ENCODE peak calls at places on chromosomes 6 and 20, in five cellular contexts. U is Karpas-422, O is AG10803, V is PC-3, R is aorta. J is an unnamed sample.

GRCh38 chr6:39143238-39143930 is 28.4 kb upstream of the SAYSD1 start:
- DNase-seq in U (no peak), O (no peak), V (no peak), R (no peak), J (no peak)

GRCh38 chr20:1317545-1318255 is 11.2 kb downstream of the SDCBP2 start:
- DNase-seq in U (no peak), O (no peak), V (no peak), R (peak; percentile 19), J (no peak)

GRCh38 chr6:13260831-13261230 is 67.5 kb downstream of the TBC1D7 start:
- DNase-seq in U (no peak), O (no peak), V (no peak), R (no peak), J (no peak)

GRCh38 chr6:168128631-168129291 is 49.7 kb upstream of the FRMD1 start:
- DNase-seq in U (no peak), O (no peak), V (no peak), R (no peak), J (no peak)

GRCh38 chr20:53943522-53944291 is 126.7 kb downstream of the BCAS1 start:
- DNase-seq in U (peak; percentile 57), O (peak; percentile 50), V (peak; percentile 70), R (no peak), J (no peak)

GRCh38 chr20:21918398-21918797 is 212.9 kb downstream of the PAX1 start:
- DNase-seq in U (no peak), O (no peak), V (no peak), R (no peak), J (no peak)

GRCh38 chr20:20002101-20002998 is 14.8 kb upstream of the NAA20 start:
- DNase-seq in U (no peak), O (no peak), V (peak; percentile 46), R (no peak), J (no peak)

GRCh38 chr20:44074252-44075151 is 112.5 kb downstream of the JPH2 start:
- DNase-seq in U (no peak), O (peak; percentile 50), V (peak; percentile 86), R (peak; percentile 71), J (no peak)

GRCh38 chr20:1964061-1964460 is 29.8 kb downstream of the PDYN start:
- DNase-seq in U (peak; percentile 46), O (no peak), V (no peak), R (no peak), J (no peak)

GRCh38 chr6:161301338-161301737 is 27.5 kb upstream of the AGPAT4 start:
- DNase-seq in U (no peak), O (peak; percentile 87), V (no peak), R (no peak), J (no peak)

GRCh38 chr6:40852667-40853383 is 186.2 kb downstream of the UNC5CL start:
- DNase-seq in U (peak; percentile 71), O (peak; percentile 35), V (peak; percentile 30), R (no peak), J (no peak)

GRCh38 chr20:43559588-43559987 is 761 bp downstream of the SGK2 start:
- DNase-seq in U (no peak), O (no peak), V (no peak), R (no peak), J (no peak)

GRCh38 chr6:20814494-20814893 is 280.2 kb downstream of the CDKAL1 start:
- DNase-seq in U (no peak), O (no peak), V (no peak), R (no peak), J (no peak)

GRCh38 chr6:53851561-53851960 is 56.8 kb downstream of the LRRC1 start:
- DNase-seq in U (no peak), O (no peak), V (no peak), R (no peak), J (no peak)

GRCh38 chr6:90676516-90676915 is 89.6 kb upstream of the MAP3K7 start:
- DNase-seq in U (no peak), O (no peak), V (no peak), R (no peak), J (no peak)

GRCh38 chr6:51579013-51579412 is 508.4 kb downstream of the PKHD1 start:
- DNase-seq in U (no peak), O (no peak), V (no peak), R (no peak), J (no peak)

GRCh38 chr6:41536884-41537347 is 9.3 kb upstream of the FOXP4 start:
- DNase-seq in U (no peak), O (no peak), V (peak; percentile 77), R (no peak), J (no peak)

GRCh38 chr6:122696853-122697252 is 82.7 kb upstream of the FABP7 start:
- DNase-seq in U (no peak), O (no peak), V (peak; percentile 94), R (no peak), J (peak; percentile 33)

GRCh38 chr6:142300758-142301251 is 1.0 kb upstream of the ADGRG6 start:
- DNase-seq in U (no peak), O (peak; percentile 44), V (peak; percentile 94), R (peak; percentile 42), J (no peak)

GRCh38 chr6:52155791-52156576 is 30.2 kb upstream of the IL17A start:
- DNase-seq in U (no peak), O (peak; percentile 36), V (peak; percentile 94), R (no peak), J (no peak)

GRCh38 chr6:81774542-81774941 is 22.1 kb upstream of the TENT5A start:
- DNase-seq in U (no peak), O (no peak), V (no peak), R (no peak), J (no peak)

DNA sequence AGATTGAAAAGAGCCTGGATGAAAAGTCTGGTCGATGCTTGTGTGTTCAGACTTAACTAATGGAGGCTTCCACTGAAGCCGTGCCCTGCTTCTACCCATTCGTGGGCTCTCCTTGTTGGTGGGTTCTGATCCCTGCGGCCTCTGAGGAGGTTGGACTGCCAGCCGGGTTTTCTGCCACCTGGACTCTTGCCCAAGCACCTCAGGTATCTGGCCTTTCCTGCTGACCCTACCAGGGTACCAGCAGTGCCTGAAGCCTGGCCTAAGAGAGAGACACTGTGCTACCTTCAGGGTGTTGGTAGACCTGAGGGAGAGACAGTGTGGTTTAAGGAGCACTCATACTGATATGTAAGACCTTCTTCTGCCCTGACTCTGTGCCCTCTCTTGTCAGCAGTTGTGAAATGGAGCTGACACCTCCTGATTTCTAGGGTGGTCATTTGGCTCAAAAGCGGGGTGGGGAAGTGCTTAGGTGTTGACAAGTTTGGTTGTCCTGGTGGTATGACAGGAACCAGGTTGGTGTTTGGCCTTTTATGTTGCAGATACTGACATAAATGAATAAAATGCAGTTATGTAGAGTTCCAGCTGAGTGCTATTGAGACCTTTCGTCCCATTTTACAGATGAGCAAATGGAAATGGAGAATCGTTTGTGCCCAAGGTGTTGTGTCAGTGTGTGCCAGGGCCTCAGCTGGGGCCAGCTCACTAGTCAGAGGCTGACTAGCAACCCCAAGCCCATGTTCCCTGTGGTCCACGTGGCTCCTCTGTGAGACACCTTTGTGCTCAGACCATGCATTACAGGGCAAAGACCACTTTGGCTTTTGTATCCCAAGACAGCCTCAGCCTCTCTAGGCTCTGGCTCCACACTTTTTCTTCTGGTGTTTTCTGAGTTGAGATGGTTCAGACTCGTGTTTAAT is 3.1 kb downstream of the PLCG1 start:
- DNase-seq in U (no peak), O (no peak), V (no peak), R (no peak), J (no peak)
- H3K4me3 ChIP-seq in U (peak overlapping the region; percentile 6), O (no peak overlapping the region), V (no peak overlapping the region), R (no peak overlapping the region), J (no peak overlapping the region)

GRCh38 chr6:27280540-27281000 is 31.5 kb downstream of the POM121L2 start:
- DNase-seq in U (no peak), O (no peak), V (no peak), R (no peak), J (no peak)
- H3K4me3 ChIP-seq in U (no peak overlapping the region), O (peak overlapping the region; percentile 55), V (peak overlapping the region; percentile 75), R (no peak overlapping the region), J (peak overlapping the region; percentile 39)

DNA sequence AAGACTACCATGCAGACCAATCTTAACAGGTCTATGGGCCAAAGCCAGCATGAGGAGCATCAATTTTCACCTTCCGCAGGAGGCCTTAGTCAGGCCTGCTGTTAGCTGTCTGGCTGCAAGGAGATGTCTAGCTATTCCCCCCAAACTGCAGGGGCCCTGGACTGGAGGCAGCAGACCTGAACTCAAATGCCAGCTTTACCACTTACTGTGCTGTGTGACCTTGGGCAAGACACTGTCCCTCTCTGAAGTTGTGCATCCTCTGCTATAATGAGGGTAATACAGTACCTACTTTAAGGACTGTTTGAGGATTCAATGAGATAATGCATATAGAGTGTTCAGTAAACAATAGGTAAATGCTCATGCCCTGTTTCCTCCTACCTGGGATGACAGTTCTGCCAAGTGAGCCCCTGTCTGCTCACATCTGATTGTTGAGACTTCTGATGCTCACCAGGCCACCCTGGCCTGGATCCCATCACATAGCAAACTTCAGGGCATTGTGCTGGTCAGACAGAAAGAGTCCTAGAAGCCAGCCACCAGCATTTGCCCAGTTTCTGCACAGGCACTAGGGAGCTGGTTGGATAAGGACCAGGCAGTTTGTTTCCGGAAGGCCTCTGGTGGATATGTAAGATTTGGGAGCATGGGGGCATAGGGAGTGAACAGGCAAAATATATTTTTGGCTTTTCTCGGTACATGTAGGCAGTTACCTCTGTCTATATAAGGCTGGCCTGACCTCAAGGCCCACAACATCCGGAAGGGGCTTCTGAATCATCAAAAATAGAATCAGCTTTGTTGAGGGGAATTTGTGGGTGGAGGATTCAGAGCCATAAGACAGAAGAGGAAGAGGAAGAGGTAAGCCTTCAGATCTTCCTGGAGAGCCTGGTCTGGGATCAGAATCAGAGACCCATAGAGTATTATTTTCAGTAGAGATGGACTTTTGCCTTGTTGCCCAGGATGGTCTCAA is 2.3 kb upstream of the OCSTAMP start:
- DNase-seq in U (no peak), O (no peak), V (no peak), R (no peak), J (no peak)
- H3K4me3 ChIP-seq in U (no peak overlapping the region), O (no peak overlapping the region), V (no peak overlapping the region), R (no peak overlapping the region), J (no peak overlapping the region)

GRCh38 chr20:59577809-59578601 is 26.3 kb upstream of the PHACTR3 start:
- DNase-seq in U (no peak), O (no peak), V (no peak), R (no peak), J (no peak)

GRCh38 chr20:59575653-59576052 is 28.7 kb upstream of the PHACTR3 start:
- DNase-seq in U (no peak), O (no peak), V (no peak), R (no peak), J (no peak)

GRCh38 chr20:59578602-59579403 is 25.5 kb upstream of the PHACTR3 start:
- DNase-seq in U (no peak), O (no peak), V (no peak), R (no peak), J (no peak)

GRCh38 chr20:59576216-59576953 is 28.0 kb upstream of the PHACTR3 start:
- DNase-seq in U (no peak), O (no peak), V (no peak), R (no peak), J (no peak)

DNA sequence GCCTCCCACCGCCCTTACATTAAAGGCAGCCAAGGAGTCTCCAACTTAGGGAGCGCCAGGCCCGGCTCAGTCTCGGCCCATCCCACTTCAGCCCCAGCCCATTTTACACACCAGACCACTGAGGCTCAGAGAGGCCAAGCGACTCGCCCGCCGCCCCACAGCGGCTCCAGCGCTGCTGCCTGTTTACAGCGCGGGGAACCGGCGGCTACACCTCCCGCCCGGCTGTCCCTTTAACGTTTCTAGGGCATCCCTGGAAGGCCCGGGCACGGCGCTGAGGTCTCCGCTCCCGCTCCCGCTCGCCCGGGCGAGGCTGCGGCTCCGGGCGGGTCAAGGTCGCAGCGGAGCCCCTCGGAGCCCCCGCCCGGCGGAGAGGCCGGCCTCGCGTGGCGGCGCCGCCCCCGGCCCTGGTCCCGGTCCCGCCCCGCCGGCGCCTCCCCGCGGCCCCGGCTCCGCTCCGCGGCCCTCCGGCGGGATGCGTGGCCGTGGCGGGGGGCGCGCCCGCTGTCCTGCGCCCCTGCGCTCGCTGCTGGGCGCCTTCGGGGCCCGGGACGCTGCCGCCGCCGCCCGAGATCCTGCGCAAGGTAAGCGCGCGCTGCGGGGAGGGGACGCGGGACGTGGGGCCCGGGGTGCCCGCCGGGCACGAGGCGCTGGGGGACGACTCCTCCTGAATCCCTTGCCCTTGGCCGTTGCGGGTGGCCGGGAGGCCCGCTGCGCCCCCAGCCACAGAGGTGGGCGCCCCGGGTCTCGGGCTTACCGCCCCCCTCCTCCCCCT is 27.1 kb upstream of the PHACTR3 start:
- DNase-seq in U (no peak), O (no peak), V (no peak), R (no peak), J (no peak)
- H3K4me3 ChIP-seq in U (no peak overlapping the region), O (peak overlapping the region; percentile 54), V (no peak overlapping the region), R (no peak overlapping the region), J (no peak overlapping the region)

J was measured in astrocyte of the cerebellum.